ENCODE peak calls at places on chromosomes 7 and 10, in five cellular contexts. A, D, Z, H and M are unnamed samples.

GRCh38 chr10:12568391-12568790 is 219.0 kb downstream of the CAMK1D start:
- DNase-seq in A (no peak), H (no peak), Z (no peak), D (no peak), M (no peak)

GRCh38 chr7:29035044-29035740 is 77.1 kb upstream of the TRIL start:
- DNase-seq in D (peak; percentile 80), H (no peak), Z (no peak), A (no peak), M (peak; percentile 65)

GRCh38 chr10:6929157-6929830 is 349.2 kb upstream of the PRKCQ start:
- DNase-seq in H (no peak), Z (no peak), A (no peak), D (no peak), M (no peak)

GRCh38 chr10:89419548-89419947 is 5.2 kb downstream of the IFIT5 start:
- DNase-seq in Z (no peak), D (no peak), A (no peak), H (no peak), M (no peak)

GRCh38 chr7:7977774-7978173 is 9.2 kb downstream of the GLCCI1 start:
- DNase-seq in H (no peak), A (peak; percentile 34), D (no peak), Z (no peak), M (no peak)

GRCh38 chr7:75818462-75818861 is 4.9 kb upstream of the CCL24 start:
- DNase-seq in Z (no peak), D (no peak), H (no peak), A (no peak), M (no peak)

GRCh38 chr7:116966606-116967005 is 13.3 kb downstream of the ST7 start:
- DNase-seq in A (no peak), H (no peak), D (no peak), Z (no peak), M (no peak)

GRCh38 chr10:73439605-73440298 is 6.4 kb upstream of the MSS51 start:
- DNase-seq in Z (no peak), H (no peak), A (no peak), D (no peak), M (no peak)

GRCh38 chr7:15397921-15398560 is 163.8 kb downstream of the AGMO start:
- DNase-seq in D (no peak), Z (no peak), A (no peak), H (no peak), M (no peak)

GRCh38 chr10:68330852-68331454 is 911 bp upstream of the HNRNPH3 start:
- DNase-seq in A (peak; percentile 54), D (no peak), Z (no peak), H (no peak), M (no peak)

GRCh38 chr10:52443419-52444388 is 129.6 kb downstream of the DKK1 start:
- DNase-seq in H (no peak), D (peak; percentile 13), A (no peak), Z (no peak), M (peak; percentile 57)

GRCh38 chr10:132516771-132517725 is 20.5 kb upstream of the INPP5A start:
- DNase-seq in A (peak; percentile 84), Z (peak; percentile 82), D (peak; percentile 92), H (no peak), M (no peak)

GRCh38 chr10:89706011-89706410 is 4.6 kb downstream of the KIF20B start:
- DNase-seq in H (no peak), Z (no peak), D (no peak), A (no peak), M (no peak)

GRCh38 chr10:16777473-16778370 is 39.5 kb downstream of the RSU1 start:
- DNase-seq in Z (no peak), H (no peak), D (peak; percentile 50), A (peak; percentile 70), M (peak; percentile 19)

GRCh38 chr10:58412502-58412961 is 27.3 kb downstream of the TFAM start:
- DNase-seq in D (peak; percentile 30), H (no peak), A (no peak), Z (no peak), M (no peak)

GRCh38 chr7:82477733-82478515 is 34.3 kb upstream of the CACNA2D1 start:
- DNase-seq in A (no peak), Z (no peak), H (no peak), D (no peak), M (no peak)

GRCh38 chr7:82481499-82482097 is 38.0 kb upstream of the CACNA2D1 start:
- DNase-seq in A (peak; percentile 2), H (peak; percentile 0), D (peak; percentile 2), Z (no peak), M (peak; percentile 12)
- TF ChIP-seq SRF in A (no peak), H (no peak), D (no peak), Z (no peak), M (no peak)

GRCh38 chr10:101773923-101774588 is 1.9 kb downstream of the FGF8 start:
- DNase-seq in A (no peak), Z (peak; percentile 63), H (no peak), D (no peak), M (no peak)
- H4K20me1 ChIP-seq in A (peaks cover 4% of the 10 kb centered on the region), Z (peaks cover 18% of the 10 kb centered on the region), H (no peaks in the 10 kb centered on the region), D (no peaks in the 10 kb centered on the region), M (no peaks in the 10 kb centered on the region)

GRCh38 chr10:117541909-117542705 is 439 bp upstream of the EMX2 start:
- DNase-seq in H (no peak), Z (peak; percentile 87), A (no peak), D (no peak), M (no peak)

GRCh38 chr10:117539903-117540639 is 2.5 kb upstream of the EMX2 start:
- DNase-seq in H (no peak), Z (no peak), D (no peak), A (no peak), M (no peak)

GRCh38 chr10:117542706-117543244 is at the start of gene EMX2:
- DNase-seq in D (no peak), H (no peak), Z (no peak), A (no peak), M (no peak)

GRCh38 chr10:117540640-117541404 is 1.7 kb upstream of the EMX2 start:
- DNase-seq in H (no peak), A (no peak), D (no peak), Z (no peak), M (no peak)

GRCh38 chr10:117541405-117541908 is 1.1 kb upstream of the EMX2 start:
- DNase-seq in H (no peak), A (no peak), Z (no peak), D (no peak), M (no peak)
- TF ChIP-seq SRF in H (no peak), A (no peak), Z (no peak), D (no peak), M (no peak)

GRCh38 chr7:1931248-1931950 is 261.3 kb downstream of the ELFN1 start:
- DNase-seq in D (no peak), A (no peak), H (no peak), Z (no peak), M (no peak)

GRCh38 chr7:1927942-1928341 is 257.9 kb downstream of the ELFN1 start:
- DNase-seq in D (no peak), H (no peak), Z (no peak), A (no peak), M (no peak)

GRCh38 chr7:1931951-1932270 is 261.8 kb downstream of the ELFN1 start:
- DNase-seq in Z (no peak), A (no peak), D (no peak), H (no peak), M (no peak)

GRCh38 chr7:1928555-1929348 is 258.7 kb downstream of the ELFN1 start:
- DNase-seq in H (no peak), D (no peak), Z (no peak), A (no peak), M (no peak)

GRCh38 chr7:1930381-1931065 is 260.4 kb downstream of the ELFN1 start:
- DNase-seq in Z (no peak), H (no peak), D (no peak), A (no peak), M (no peak)
- H4K20me1 ChIP-seq in Z (peaks cover 3% of the 10 kb centered on the region), H (no peaks in the 10 kb centered on the region), D (no peaks in the 10 kb centered on the region), A (peaks cover 6% of the 10 kb centered on the region), M (no peaks in the 10 kb centered on the region)

DNA sequence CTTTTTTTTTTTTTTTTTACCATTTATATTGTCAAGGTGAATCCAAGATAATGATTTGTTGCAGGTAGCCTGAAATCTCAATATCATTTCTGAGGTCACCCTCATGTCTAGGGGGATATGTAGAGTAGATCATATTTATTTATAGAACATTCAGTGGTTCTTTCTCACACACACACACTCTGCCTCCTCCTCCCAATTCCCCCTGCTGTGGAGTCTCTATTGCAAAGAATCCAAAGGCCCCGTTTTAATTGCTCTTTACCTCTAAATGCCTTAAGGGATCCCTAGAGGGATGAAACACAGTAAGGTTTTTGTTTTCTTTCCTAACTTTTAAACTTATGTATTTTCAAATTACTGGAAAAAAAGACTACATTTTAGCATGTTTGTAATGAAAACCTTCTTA is 170.0 kb downstream of the PRKG1 start:
- DNase-seq in A (no peak), H (no peak), Z (no peak), D (no peak), M (no peak)
- TF ChIP-seq SRF in A (no peak), H (no peak), Z (no peak), D (no peak), M (no peak)

GRCh38 chr10:125116652-125117310 is 43.6 kb downstream of the CTBP2 start:
- DNase-seq in H (no peak), A (no peak), D (no peak), Z (no peak), M (no peak)
- H4K20me1 ChIP-seq in H (no peaks in the 10 kb centered on the region), A (peaks cover 45% of the 10 kb centered on the region), D (no peaks in the 10 kb centered on the region), Z (peaks cover 75% of the 10 kb centered on the region), M (peaks cover 3% of the 10 kb centered on the region)